ENCODE peak calls at places on chromosome 1, in eight cellular contexts. One of them, this sample, is unnamed.

GRCh38 chr1:1938613-1939295 is 19.7 kb upstream of the TMEM52 start:
- DNase-seq in spleen: peak
- DNase-seq in fibroblast of the aortic adventitia: no peak
- DNase-seq in foreskin keratinocyte: no peak
- DNase-seq in fibroblast of lung: no peak
- DNase-seq in suprapubic skin: no peak
- DNase-seq in omental fat pad: no peak
- DNase-seq in heart left ventricle: peak
- DNase-seq in this sample: no peak

GRCh38 chr1:54014009-54014629 is 3.9 kb downstream of the LDLRAD1 start:
- DNase-seq in spleen: no peak
- DNase-seq in fibroblast of the aortic adventitia: no peak
- DNase-seq in foreskin keratinocyte: no peak
- DNase-seq in fibroblast of lung: no peak
- DNase-seq in suprapubic skin: peak
- DNase-seq in omental fat pad: no peak
- DNase-seq in heart left ventricle: no peak
- DNase-seq in this sample: no peak

GRCh38 chr1:105386489-105386888 is 1636.8 kb downstream of the AMY1C start:
- DNase-seq in spleen: no peak
- DNase-seq in fibroblast of the aortic adventitia: no peak
- DNase-seq in foreskin keratinocyte: no peak
- DNase-seq in fibroblast of lung: no peak
- DNase-seq in suprapubic skin: no peak
- DNase-seq in omental fat pad: no peak
- DNase-seq in heart left ventricle: no peak
- DNase-seq in this sample: no peak

GRCh38 chr1:9434247-9434646 is 105.0 kb upstream of the SLC25A33 start:
- DNase-seq in spleen: no peak
- DNase-seq in fibroblast of the aortic adventitia: peak
- DNase-seq in foreskin keratinocyte: peak
- DNase-seq in fibroblast of lung: no peak
- DNase-seq in suprapubic skin: no peak
- DNase-seq in omental fat pad: no peak
- DNase-seq in heart left ventricle: no peak
- DNase-seq in this sample: no peak

GRCh38 chr1:91791103-91791502 is 94.8 kb downstream of the TGFBR3 start:
- DNase-seq in spleen: no peak
- DNase-seq in fibroblast of the aortic adventitia: no peak
- DNase-seq in foreskin keratinocyte: no peak
- DNase-seq in fibroblast of lung: no peak
- DNase-seq in suprapubic skin: no peak
- DNase-seq in omental fat pad: no peak
- DNase-seq in heart left ventricle: no peak
- DNase-seq in this sample: no peak

GRCh38 chr1:186626533-186626932 is 53.7 kb downstream of the PTGS2 start:
- DNase-seq in spleen: no peak
- DNase-seq in fibroblast of the aortic adventitia: peak
- DNase-seq in foreskin keratinocyte: no peak
- DNase-seq in fibroblast of lung: no peak
- DNase-seq in suprapubic skin: no peak
- DNase-seq in omental fat pad: no peak
- DNase-seq in heart left ventricle: no peak
- DNase-seq in this sample: no peak

GRCh38 chr1:23913212-23913880 is at the start of gene CNR2:
- DNase-seq in spleen: peak
- DNase-seq in fibroblast of the aortic adventitia: no peak
- DNase-seq in foreskin keratinocyte: no peak
- DNase-seq in fibroblast of lung: no peak
- DNase-seq in suprapubic skin: no peak
- DNase-seq in omental fat pad: no peak
- DNase-seq in heart left ventricle: no peak
- DNase-seq in this sample: no peak

GRCh38 chr1:11970441-11971185 is 9.6 kb upstream of the MFN2 start:
- DNase-seq in spleen: no peak
- DNase-seq in fibroblast of the aortic adventitia: no peak
- DNase-seq in foreskin keratinocyte: no peak
- DNase-seq in fibroblast of lung: no peak
- DNase-seq in suprapubic skin: no peak
- DNase-seq in omental fat pad: no peak
- DNase-seq in heart left ventricle: no peak
- DNase-seq in this sample: no peak

GRCh38 chr1:41239988-41240610 is 2.0 kb downstream of the SCMH1 start:
- DNase-seq in spleen: no peak
- DNase-seq in fibroblast of the aortic adventitia: peak
- DNase-seq in foreskin keratinocyte: peak
- DNase-seq in fibroblast of lung: peak
- DNase-seq in suprapubic skin: no peak
- DNase-seq in omental fat pad: no peak
- DNase-seq in heart left ventricle: no peak
- DNase-seq in this sample: peak

GRCh38 chr1:177329871-177330270 is 159.1 kb downstream of the BRINP2 start:
- DNase-seq in spleen: no peak
- DNase-seq in fibroblast of the aortic adventitia: no peak
- DNase-seq in foreskin keratinocyte: no peak
- DNase-seq in fibroblast of lung: no peak
- DNase-seq in suprapubic skin: no peak
- DNase-seq in omental fat pad: no peak
- DNase-seq in heart left ventricle: no peak
- DNase-seq in this sample: no peak

GRCh38 chr1:177338376-177338775 is 167.6 kb downstream of the BRINP2 start:
- DNase-seq in spleen: no peak
- DNase-seq in fibroblast of the aortic adventitia: no peak
- DNase-seq in foreskin keratinocyte: no peak
- DNase-seq in fibroblast of lung: no peak
- DNase-seq in suprapubic skin: no peak
- DNase-seq in omental fat pad: no peak
- DNase-seq in heart left ventricle: no peak
- DNase-seq in this sample: no peak

GRCh38 chr1:177334856-177335255 is 164.1 kb downstream of the BRINP2 start:
- DNase-seq in spleen: no peak
- DNase-seq in fibroblast of the aortic adventitia: no peak
- DNase-seq in foreskin keratinocyte: no peak
- DNase-seq in fibroblast of lung: no peak
- DNase-seq in suprapubic skin: no peak
- DNase-seq in omental fat pad: no peak
- DNase-seq in heart left ventricle: no peak
- DNase-seq in this sample: no peak

GRCh38 chr1:177334276-177334675 is 163.5 kb downstream of the BRINP2 start:
- DNase-seq in spleen: no peak
- DNase-seq in fibroblast of the aortic adventitia: no peak
- DNase-seq in foreskin keratinocyte: peak
- DNase-seq in fibroblast of lung: no peak
- DNase-seq in suprapubic skin: no peak
- DNase-seq in omental fat pad: no peak
- DNase-seq in heart left ventricle: no peak
- DNase-seq in this sample: no peak
- TF ChIP-seq CTCF in spleen: no peak
- TF ChIP-seq CTCF in fibroblast of the aortic adventitia: peak
- TF ChIP-seq CTCF in foreskin keratinocyte: peak
- TF ChIP-seq CTCF in fibroblast of lung: peak
- TF ChIP-seq CTCF in suprapubic skin: no peak
- TF ChIP-seq CTCF in omental fat pad: no peak
- TF ChIP-seq CTCF in heart left ventricle: no peak
- TF ChIP-seq CTCF in this sample: no peak

GRCh38 chr1:164093543-164093942 is 465.4 kb upstream of the PBX1 start:
- DNase-seq in spleen: no peak
- DNase-seq in fibroblast of the aortic adventitia: no peak
- DNase-seq in foreskin keratinocyte: no peak
- DNase-seq in fibroblast of lung: no peak
- DNase-seq in suprapubic skin: no peak
- DNase-seq in omental fat pad: no peak
- DNase-seq in heart left ventricle: no peak
- DNase-seq in this sample: no peak

GRCh38 chr1:164087893-164088292 is 471.1 kb upstream of the PBX1 start:
- DNase-seq in spleen: no peak
- DNase-seq in fibroblast of the aortic adventitia: no peak
- DNase-seq in foreskin keratinocyte: no peak
- DNase-seq in fibroblast of lung: no peak
- DNase-seq in suprapubic skin: no peak
- DNase-seq in omental fat pad: no peak
- DNase-seq in heart left ventricle: no peak
- DNase-seq in this sample: no peak

GRCh38 chr1:164092603-164093353 is 466.2 kb upstream of the PBX1 start:
- DNase-seq in spleen: no peak
- DNase-seq in fibroblast of the aortic adventitia: peak
- DNase-seq in foreskin keratinocyte: no peak
- DNase-seq in fibroblast of lung: peak
- DNase-seq in suprapubic skin: no peak
- DNase-seq in omental fat pad: no peak
- DNase-seq in heart left ventricle: no peak
- DNase-seq in this sample: no peak
- TF ChIP-seq CTCF in spleen: no peak
- TF ChIP-seq CTCF in fibroblast of the aortic adventitia: peak
- TF ChIP-seq CTCF in foreskin keratinocyte: peak
- TF ChIP-seq CTCF in fibroblast of lung: peak
- TF ChIP-seq CTCF in suprapubic skin: no peak
- TF ChIP-seq CTCF in omental fat pad: no peak
- TF ChIP-seq CTCF in heart left ventricle: peak
- TF ChIP-seq CTCF in this sample: peak

GRCh38 chr1:167714098-167714850 is 7.5 kb upstream of the MPZL1 start:
- DNase-seq in spleen: peak
- DNase-seq in fibroblast of the aortic adventitia: no peak
- DNase-seq in foreskin keratinocyte: peak
- DNase-seq in fibroblast of lung: peak
- DNase-seq in suprapubic skin: peak
- DNase-seq in omental fat pad: peak
- DNase-seq in heart left ventricle: peak
- DNase-seq in this sample: peak
- TF ChIP-seq CTCF in spleen: no peak
- TF ChIP-seq CTCF in fibroblast of the aortic adventitia: no peak
- TF ChIP-seq CTCF in foreskin keratinocyte: no peak
- TF ChIP-seq CTCF in fibroblast of lung: no peak
- TF ChIP-seq CTCF in suprapubic skin: no peak
- TF ChIP-seq CTCF in omental fat pad: no peak
- TF ChIP-seq CTCF in heart left ventricle: no peak
- TF ChIP-seq CTCF in this sample: no peak

GRCh38 chr1:68143633-68144032 is 88.7 kb downstream of the WLS start:
- DNase-seq in spleen: no peak
- DNase-seq in fibroblast of the aortic adventitia: no peak
- DNase-seq in foreskin keratinocyte: no peak
- DNase-seq in fibroblast of lung: no peak
- DNase-seq in suprapubic skin: no peak
- DNase-seq in omental fat pad: no peak
- DNase-seq in heart left ventricle: no peak
- DNase-seq in this sample: no peak

GRCh38 chr1:68141801-68142440 is 90.4 kb downstream of the WLS start:
- DNase-seq in spleen: no peak
- DNase-seq in fibroblast of the aortic adventitia: no peak
- DNase-seq in foreskin keratinocyte: no peak
- DNase-seq in fibroblast of lung: peak
- DNase-seq in suprapubic skin: no peak
- DNase-seq in omental fat pad: no peak
- DNase-seq in heart left ventricle: no peak
- DNase-seq in this sample: no peak

GRCh38 chr1:68140536-68140935 is 90.1 kb upstream of the DIRAS3 start:
- DNase-seq in spleen: no peak
- DNase-seq in fibroblast of the aortic adventitia: peak
- DNase-seq in foreskin keratinocyte: no peak
- DNase-seq in fibroblast of lung: peak
- DNase-seq in suprapubic skin: no peak
- DNase-seq in omental fat pad: no peak
- DNase-seq in heart left ventricle: no peak
- DNase-seq in this sample: no peak

GRCh38 chr1:68142461-68142860 is 89.9 kb downstream of the WLS start:
- DNase-seq in spleen: no peak
- DNase-seq in fibroblast of the aortic adventitia: no peak
- DNase-seq in foreskin keratinocyte: no peak
- DNase-seq in fibroblast of lung: peak
- DNase-seq in suprapubic skin: no peak
- DNase-seq in omental fat pad: no peak
- DNase-seq in heart left ventricle: no peak
- DNase-seq in this sample: no peak

GRCh38 chr1:68141079-68141800 is 90.8 kb upstream of the DIRAS3 start:
- DNase-seq in spleen: no peak
- DNase-seq in fibroblast of the aortic adventitia: peak
- DNase-seq in foreskin keratinocyte: no peak
- DNase-seq in fibroblast of lung: peak
- DNase-seq in suprapubic skin: no peak
- DNase-seq in omental fat pad: no peak
- DNase-seq in heart left ventricle: no peak
- DNase-seq in this sample: no peak
- TF ChIP-seq CTCF in spleen: no peak
- TF ChIP-seq CTCF in fibroblast of the aortic adventitia: no peak
- TF ChIP-seq CTCF in foreskin keratinocyte: no peak
- TF ChIP-seq CTCF in fibroblast of lung: no peak
- TF ChIP-seq CTCF in suprapubic skin: no peak
- TF ChIP-seq CTCF in omental fat pad: no peak
- TF ChIP-seq CTCF in heart left ventricle: no peak
- TF ChIP-seq CTCF in this sample: no peak

GRCh38 chr1:200381256-200381980 is 28.4 kb downstream of the ZNF281 start:
- DNase-seq in spleen: no peak
- DNase-seq in fibroblast of the aortic adventitia: no peak
- DNase-seq in foreskin keratinocyte: peak
- DNase-seq in fibroblast of lung: peak
- DNase-seq in suprapubic skin: no peak
- DNase-seq in omental fat pad: no peak
- DNase-seq in heart left ventricle: no peak
- DNase-seq in this sample: no peak
- TF ChIP-seq CTCF in spleen: no peak
- TF ChIP-seq CTCF in fibroblast of the aortic adventitia: no peak
- TF ChIP-seq CTCF in foreskin keratinocyte: no peak
- TF ChIP-seq CTCF in fibroblast of lung: no peak
- TF ChIP-seq CTCF in suprapubic skin: no peak
- TF ChIP-seq CTCF in omental fat pad: no peak
- TF ChIP-seq CTCF in heart left ventricle: no peak
- TF ChIP-seq CTCF in this sample: no peak

GRCh38 chr1:183945432-183946308 is 91.9 kb downstream of the COLGALT2 start:
- DNase-seq in spleen: no peak
- DNase-seq in fibroblast of the aortic adventitia: no peak
- DNase-seq in foreskin keratinocyte: no peak
- DNase-seq in fibroblast of lung: peak
- DNase-seq in suprapubic skin: no peak
- DNase-seq in omental fat pad: no peak
- DNase-seq in heart left ventricle: no peak
- DNase-seq in this sample: no peak

GRCh38 chr1:183946309-183946591 is 91.3 kb downstream of the COLGALT2 start:
- DNase-seq in spleen: no peak
- DNase-seq in fibroblast of the aortic adventitia: no peak
- DNase-seq in foreskin keratinocyte: no peak
- DNase-seq in fibroblast of lung: no peak
- DNase-seq in suprapubic skin: no peak
- DNase-seq in omental fat pad: no peak
- DNase-seq in heart left ventricle: no peak
- DNase-seq in this sample: no peak

GRCh38 chr1:183942933-183943693 is 94.4 kb downstream of the COLGALT2 start:
- DNase-seq in spleen: no peak
- DNase-seq in fibroblast of the aortic adventitia: peak
- DNase-seq in foreskin keratinocyte: peak
- DNase-seq in fibroblast of lung: peak
- DNase-seq in suprapubic skin: no peak
- DNase-seq in omental fat pad: no peak
- DNase-seq in heart left ventricle: no peak
- DNase-seq in this sample: peak
- TF ChIP-seq CTCF in spleen: no peak
- TF ChIP-seq CTCF in fibroblast of the aortic adventitia: no peak
- TF ChIP-seq CTCF in foreskin keratinocyte: peak
- TF ChIP-seq CTCF in fibroblast of lung: peak
- TF ChIP-seq CTCF in suprapubic skin: no peak
- TF ChIP-seq CTCF in omental fat pad: no peak
- TF ChIP-seq CTCF in heart left ventricle: no peak
- TF ChIP-seq CTCF in this sample: no peak

This sample was measured in HFFc6.